ENCODE peak calls at places on chromosomes 7 and 10, in four cellular contexts. C, G, F and T are unnamed samples.

GRCh38 chr7:29883462-29884398 is 77.4 kb downstream of the WIPF3 start:
- DNase-seq in C (no peak), G (peak), F (no peak), T (no peak)

GRCh38 chr10:128709975-128710794 is 584.0 kb upstream of the MKI67 start:
- DNase-seq in C (no peak), G (no peak), F (no peak), T (no peak)

GRCh38 chr10:114026189-114027040 is 17.3 kb upstream of the ADRB1 start:
- DNase-seq in C (peak), G (no peak), F (peak), T (no peak)

GRCh38 chr10:88582411-88582805 is 710 bp downstream of the RNLS start:
- DNase-seq in C (no peak), G (no peak), F (no peak), T (no peak)

GRCh38 chr7:81926154-81926553 is 156.3 kb upstream of the HGF start:
- DNase-seq in C (no peak), G (no peak), F (no peak), T (no peak)

GRCh38 chr7:65397730-65398142 is 24.1 kb downstream of the ZNF92 start:
- DNase-seq in C (peak), G (no peak), F (no peak), T (no peak)

GRCh38 chr10:119316729-119317097 is 109.3 kb downstream of the GRK5 start:
- DNase-seq in C (peak), G (no peak), F (no peak), T (peak)

GRCh38 chr10:111076682-111077661 is at the start of gene ADRA2A:
- DNase-seq in C (no peak), G (peak), F (no peak), T (no peak)

GRCh38 chr7:115009139-115009538 is 87.2 kb downstream of the MDFIC start:
- DNase-seq in C (no peak), G (no peak), F (no peak), T (no peak)

GRCh38 chr10:58715056-58715455 is 202.4 kb downstream of the BICC1 start:
- DNase-seq in C (no peak), G (no peak), F (no peak), T (no peak)

GRCh38 chr10:29929006-29929405 is 130.4 kb downstream of the JCAD start:
- DNase-seq in C (no peak), G (no peak), F (no peak), T (no peak)

GRCh38 chr10:121516483-121516882 is 81.8 kb downstream of the FGFR2 start:
- DNase-seq in C (no peak), G (no peak), F (no peak), T (no peak)

GRCh38 chr10:76119515-76119914 is 688.1 kb downstream of the LRMDA start:
- DNase-seq in C (no peak), G (no peak), F (no peak), T (no peak)

GRCh38 chr10:104318810-104319684 is 19.2 kb downstream of the ITPRIP start:
- DNase-seq in C (no peak), G (no peak), F (no peak), T (no peak)

GRCh38 chr7:30697716-30698460 is 15.6 kb upstream of the CRHR2 start:
- DNase-seq in C (no peak), G (no peak), F (no peak), T (no peak)

GRCh38 chr10:131931981-131932380 is 31.2 kb downstream of the PPP2R2D start:
- DNase-seq in C (no peak), G (no peak), F (no peak), T (no peak)

DNA sequence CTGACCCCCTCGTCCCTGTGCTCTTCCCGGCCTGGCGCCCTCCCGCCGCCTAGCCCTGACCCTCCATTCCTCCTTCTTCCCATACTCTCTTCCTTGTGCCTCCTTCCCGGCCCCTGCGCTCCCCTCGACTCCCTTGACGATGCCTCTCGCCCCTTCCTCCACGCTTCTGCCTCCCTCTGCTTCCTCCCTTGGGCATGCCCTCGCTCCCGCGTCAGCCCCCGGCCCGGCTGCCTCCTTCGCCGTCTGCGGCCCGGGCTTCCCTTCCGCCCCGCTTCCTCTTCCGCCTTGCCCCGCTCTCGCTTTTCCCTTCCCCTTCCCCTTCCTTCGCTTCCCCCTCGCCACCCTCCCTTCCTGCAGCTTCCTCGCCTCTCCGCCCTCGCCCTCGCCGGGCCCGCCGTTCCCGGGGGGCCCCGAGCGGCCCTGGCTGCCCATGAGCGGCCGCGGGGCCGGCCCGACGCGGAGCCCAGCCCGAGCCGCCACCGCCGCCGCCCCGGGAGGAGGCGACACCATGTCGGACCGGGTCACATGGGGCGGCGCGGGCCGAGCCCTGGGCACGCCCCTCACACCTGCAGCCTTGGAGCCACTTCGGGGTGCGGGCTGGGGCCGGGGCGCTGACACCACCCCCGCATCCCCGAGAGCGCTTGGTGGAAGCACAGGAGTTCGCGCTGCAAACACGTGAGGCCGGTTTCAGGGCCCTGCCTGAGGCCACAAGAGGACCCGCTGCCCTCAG is at the start of gene FBXW4:
- DNase-seq in C (peak), G (peak), F (no peak), T (peak)
- TF ChIP-seq CBX5 in C (no peak), G (no peak), F (peak), T (no peak)

GRCh38 chr7:767580-767940 is 40.5 kb upstream of the PRKAR1B start:
- DNase-seq in C (no peak), G (no peak), F (no peak), T (no peak)
- TF ChIP-seq CBX5 in C (no peak), G (no peak), F (no peak), T (no peak)

GRCh38 chr7:151759591-151760042 is 117.3 kb downstream of the PRKAG2 start:
- DNase-seq in C (peak), G (peak), F (no peak), T (peak)
- TF ChIP-seq CBX5 in C (no peak), G (no peak), F (no peak), T (no peak)

DNA sequence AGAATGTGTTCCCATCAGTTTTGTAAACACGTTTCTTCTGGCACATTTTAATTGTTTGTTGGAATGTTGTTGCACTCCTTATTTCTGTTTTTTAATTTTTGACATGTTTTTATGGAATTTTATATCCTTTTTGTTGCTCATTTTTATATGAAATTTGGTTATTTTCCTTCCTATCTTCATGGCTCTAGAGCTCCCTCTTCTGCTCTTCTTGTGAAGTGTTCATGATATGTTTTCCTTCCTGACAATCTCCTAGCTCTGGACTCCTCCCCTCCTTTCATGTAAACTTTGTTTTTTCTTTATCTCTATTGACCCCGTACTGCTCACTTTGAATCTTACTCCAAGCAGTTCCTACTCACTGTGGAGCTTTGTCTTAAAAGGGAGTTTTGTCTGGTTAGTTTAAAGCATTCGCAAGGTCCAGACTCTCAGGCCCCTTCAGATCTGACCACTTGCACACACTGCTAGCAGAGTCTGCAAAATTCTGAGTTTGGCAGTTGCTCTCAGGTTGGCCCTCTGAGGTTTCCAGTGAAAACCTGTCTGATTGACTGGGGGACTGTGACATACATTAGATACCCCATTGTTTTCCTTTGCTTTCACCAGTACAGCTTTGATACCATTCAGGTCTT is 149.4 kb downstream of the XPNPEP1 start:
- DNase-seq in C (peak), G (no peak), F (no peak), T (peak)
- TF ChIP-seq CBX5 in C (no peak), G (no peak), F (no peak), T (no peak)